ENCODE peak calls at places on chromosome 9, in eight cellular contexts. J is stimulated activated CD4-positive, alpha-beta T cell treated with anti-CD3 and anti-CD28 coated beads, Interleukin-4, amount 100 ng/mL, for 24 hours; G is mucosa of gallbladder; U is Kasumi-1; Y is C1 segment of cervical spinal cord; Z is HAP-1; T is iPS DF 19.7; M is substantia nigra. L is an unnamed sample.

GRCh38 chr9:134215709-134216448 is 51.5 kb upstream of the RNU6ATAC start:
- DNase-seq in J (no peak), G (peak; percentile 32), U (no peak), Y (no peak), Z (no peak), T (no peak), M (peak; percentile 32), L (no peak)

GRCh38 chr9:134026561-134026960 is 1.3 kb downstream of the BRD3OS start:
- DNase-seq in J (no peak), G (no peak), U (no peak), Y (no peak), Z (no peak), T (no peak), M (no peak), L (no peak)

GRCh38 chr9:108869092-108869725 is 7.1 kb downstream of the ACTL7A start:
- DNase-seq in J (no peak), G (no peak), U (no peak), Y (no peak), Z (no peak), T (no peak), M (no peak), L (no peak)

GRCh38 chr9:133780404-133780945 is 42.3 kb upstream of the SARDH start:
- DNase-seq in J (no peak), G (no peak), U (no peak), Y (no peak), Z (no peak), T (no peak), M (no peak), L (no peak)

GRCh38 chr9:723308-723707 is 118.2 kb upstream of the DMRT1 start:
- DNase-seq in J (no peak), G (no peak), U (no peak), Y (no peak), Z (no peak), T (no peak), M (no peak), L (no peak)

GRCh38 chr9:93862877-93863545 is 92.1 kb downstream of the BARX1 start:
- DNase-seq in J (no peak), G (no peak), U (no peak), Y (no peak), Z (no peak), T (no peak), M (no peak), L (no peak)

GRCh38 chr9:33076031-33076359 is 479 bp downstream of the SMU1 start:
- DNase-seq in J (no peak), G (no peak), U (peak; percentile 22), Y (no peak), Z (no peak), T (no peak), M (no peak), L (no peak)

GRCh38 chr9:101977614-101978210 is 239.3 kb upstream of the GRIN3A start:
- DNase-seq in J (no peak), G (no peak), U (peak; percentile 54), Y (no peak), Z (no peak), T (no peak), M (no peak), L (no peak)

GRCh38 chr9:27176971-27177370 is 67.9 kb downstream of the TEK start:
- DNase-seq in J (no peak), G (no peak), U (no peak), Y (no peak), Z (no peak), T (no peak), M (no peak), L (no peak)

GRCh38 chr9:127710204-127710805 is 3.5 kb downstream of the CFAP157 start:
- DNase-seq in J (no peak), G (no peak), U (no peak), Y (no peak), Z (no peak), T (no peak), M (no peak), L (no peak)

GRCh38 chr9:117487555-117488175 is 72.8 kb upstream of the ASTN2 start:
- DNase-seq in J (peak; percentile 4), G (peak; percentile 61), U (peak; percentile 48), Y (peak; percentile 46), Z (peak; percentile 82), T (peak; percentile 56), M (peak; percentile 75), L (peak; percentile 87)

GRCh38 chr9:135335691-135336181 is 143.8 kb upstream of the PPP1R26 start:
- DNase-seq in J (no peak), G (no peak), U (no peak), Y (no peak), Z (no peak), T (no peak), M (no peak), L (no peak)

GRCh38 chr9:108168451-108168850 is 678.9 kb upstream of the KLF4 start:
- DNase-seq in J (no peak), G (no peak), U (no peak), Y (no peak), Z (no peak), T (no peak), M (no peak), L (no peak)

GRCh38 chr9:69083321-69083720 is 47.8 kb downstream of the FXN start:
- DNase-seq in J (no peak), G (no peak), U (no peak), Y (no peak), Z (no peak), T (no peak), M (no peak), L (no peak)

GRCh38 chr9:33128570-33128969 is 38.6 kb downstream of the B4GALT1 start:
- DNase-seq in J (no peak), G (no peak), U (no peak), Y (no peak), Z (no peak), T (no peak), M (no peak), L (no peak)

GRCh38 chr9:87678650-87679355 is 47.1 kb upstream of the CTSL start:
- DNase-seq in J (peak; percentile 47), G (peak; percentile 51), U (peak; percentile 45), Y (no peak), Z (peak; percentile 76), T (peak; percentile 23), M (peak; percentile 44), L (peak; percentile 52)

L was measured in putamen.